ENCODE peak calls at places on chromosomes 7 and 10, in four cellular contexts. A, H, Z and T are unnamed samples.

GRCh38 chr10:132802694-132803320 is 16.9 kb upstream of the NKX6-2 start:
- DNase-seq in A (no peak), H (no peak), Z (no peak), T (peak)

GRCh38 chr7:146709628-146710027 is 593.0 kb downstream of the CNTNAP2 start:
- DNase-seq in A (no peak), H (no peak), Z (no peak), T (no peak)

GRCh38 chr7:19508821-19509220 is 200.0 kb downstream of the POLR1F start:
- DNase-seq in A (no peak), H (no peak), Z (no peak), T (no peak)

GRCh38 chr10:85851300-85851699 is 515.3 kb downstream of the GRID1 start:
- DNase-seq in A (no peak), H (no peak), Z (peak), T (no peak)

GRCh38 chr7:93013471-93014061 is 104.2 kb downstream of the SAMD9 start:
- DNase-seq in A (no peak), H (no peak), Z (no peak), T (no peak)

GRCh38 chr7:12638851-12639467 is 48.5 kb upstream of the ARL4A start:
- DNase-seq in A (no peak), H (no peak), Z (peak), T (no peak)

GRCh38 chr10:71816931-71817631 is 34.0 kb downstream of the PSAP start:
- DNase-seq in A (no peak), H (no peak), Z (no peak), T (no peak)

GRCh38 chr7:119175916-119176627 is 951.6 kb downstream of the ANKRD7 start:
- DNase-seq in A (no peak), H (peak), Z (peak), T (peak)

GRCh38 chr7:158357898-158358821 is 229.5 kb downstream of the PTPRN2 start:
- DNase-seq in A (no peak), H (no peak), Z (no peak), T (no peak)

GRCh38 chr7:107843184-107843583 is 40.2 kb upstream of the SLC26A3 start:
- DNase-seq in A (no peak), H (no peak), Z (no peak), T (peak)

GRCh38 chr10:98694863-98695262 is 248.1 kb upstream of the HPS1 start:
- DNase-seq in A (no peak), H (no peak), Z (no peak), T (no peak)

GRCh38 chr7:115754226-115754625 is 276.3 kb downstream of the TFEC start:
- DNase-seq in A (no peak), H (no peak), Z (no peak), T (no peak)

GRCh38 chr7:157714166-157715070 is 377.6 kb downstream of the DNAJB6 start:
- DNase-seq in A (no peak), H (no peak), Z (no peak), T (no peak)

GRCh38 chr7:132004528-132004927 is 448.1 kb upstream of the PODXL start:
- DNase-seq in A (no peak), H (peak), Z (peak), T (no peak)

GRCh38 chr7:141978351-141978750 is 4.8 kb upstream of the TAS2R38 start:
- DNase-seq in A (no peak), H (no peak), Z (no peak), T (no peak)

GRCh38 chr7:127251048-127251451 is 1.7 kb downstream of the GRM8 start:
- DNase-seq in A (no peak), H (no peak), Z (no peak), T (no peak)

GRCh38 chr7:71507665-71508064 is 375.7 kb downstream of the GALNT17 start:
- DNase-seq in A (no peak), H (no peak), Z (no peak), T (no peak)